ENCODE peak calls at places on chromosomes 4 and X, in four cellular contexts. One of them, this sample, is unnamed.

GRCh38 chrX:134148293-134148692 is 88.7 kb upstream of the CCDC160 start:
- DNase-seq in psoas muscle: no peak
- DNase-seq in dorsolateral prefrontal cortex: no peak
- DNase-seq in endothelial cell: no peak
- DNase-seq in this sample: no peak

GRCh38 chrX:139224953-139225665 is 305.4 kb upstream of the F9 start:
- DNase-seq in psoas muscle: no peak
- DNase-seq in dorsolateral prefrontal cortex: no peak
- DNase-seq in endothelial cell: peak; percentile 8
- DNase-seq in this sample: no peak

GRCh38 chr4:38723726-38724506 is 58.9 kb downstream of the TLR10 start:
- DNase-seq in psoas muscle: no peak
- DNase-seq in dorsolateral prefrontal cortex: no peak
- DNase-seq in endothelial cell: no peak
- DNase-seq in this sample: no peak

GRCh38 chr4:173319696-173320095 is 14.5 kb downstream of the HMGB2 start:
- DNase-seq in psoas muscle: no peak
- DNase-seq in dorsolateral prefrontal cortex: no peak
- DNase-seq in endothelial cell: no peak
- DNase-seq in this sample: no peak

GRCh38 chr4:153293675-153294057 is 50.8 kb upstream of the MND1 start:
- DNase-seq in psoas muscle: no peak
- DNase-seq in dorsolateral prefrontal cortex: no peak
- DNase-seq in endothelial cell: no peak
- DNase-seq in this sample: no peak

GRCh38 chr4:74933562-74934015 is 673 bp downstream of the PARM1 start:
- DNase-seq in psoas muscle: peak; percentile 18
- DNase-seq in dorsolateral prefrontal cortex: peak; percentile 29
- DNase-seq in endothelial cell: peak; percentile 5
- DNase-seq in this sample: no peak

GRCh38 chrX:110188701-110189558 is 129.0 kb downstream of the AMMECR1 start:
- DNase-seq in psoas muscle: no peak
- DNase-seq in dorsolateral prefrontal cortex: no peak
- DNase-seq in endothelial cell: no peak
- DNase-seq in this sample: no peak

GRCh38 chrX:152108527-152108926 is 29.9 kb downstream of the MAGEA10 start:
- DNase-seq in psoas muscle: no peak
- DNase-seq in dorsolateral prefrontal cortex: no peak
- DNase-seq in endothelial cell: no peak
- DNase-seq in this sample: no peak

GRCh38 chrX:153981771-153982533 is 9.4 kb downstream of the TMEM187 start:
- DNase-seq in psoas muscle: peak; percentile 53
- DNase-seq in dorsolateral prefrontal cortex: no peak
- DNase-seq in endothelial cell: no peak
- DNase-seq in this sample: no peak

GRCh38 chr4:122831515-122832196 is 5.0 kb downstream of the FGF2 start:
- DNase-seq in psoas muscle: no peak
- DNase-seq in dorsolateral prefrontal cortex: no peak
- DNase-seq in endothelial cell: no peak
- DNase-seq in this sample: no peak

GRCh38 chr4:58809948-58810347 is 1699.8 kb upstream of the IGFBP7 start:
- DNase-seq in psoas muscle: no peak
- DNase-seq in dorsolateral prefrontal cortex: no peak
- DNase-seq in endothelial cell: no peak
- DNase-seq in this sample: no peak

GRCh38 chrX:14899607-14900006 is 26.4 kb downstream of the MOSPD2 start:
- DNase-seq in psoas muscle: no peak
- DNase-seq in dorsolateral prefrontal cortex: no peak
- DNase-seq in endothelial cell: no peak
- DNase-seq in this sample: no peak

GRCh38 chrX:74493806-74494205 is 72.5 kb downstream of the SLC16A2 start:
- DNase-seq in psoas muscle: no peak
- DNase-seq in dorsolateral prefrontal cortex: no peak
- DNase-seq in endothelial cell: no peak
- DNase-seq in this sample: no peak

GRCh38 chr4:155854597-155855226 is 11.4 kb downstream of the ASIC5 start:
- DNase-seq in psoas muscle: no peak
- DNase-seq in dorsolateral prefrontal cortex: no peak
- DNase-seq in endothelial cell: no peak
- DNase-seq in this sample: no peak

GRCh38 chrX:49862093-49862492 is 17.2 kb upstream of the USP27X start:
- DNase-seq in psoas muscle: no peak
- DNase-seq in dorsolateral prefrontal cortex: no peak
- DNase-seq in endothelial cell: no peak
- DNase-seq in this sample: no peak

GRCh38 chr4:149531861-149532260 is 283.8 kb downstream of the IQCM start:
- DNase-seq in psoas muscle: peak; percentile 10
- DNase-seq in dorsolateral prefrontal cortex: no peak
- DNase-seq in endothelial cell: no peak
- DNase-seq in this sample: no peak

GRCh38 chrX:81414630-81415029 is 212.7 kb downstream of the SH3BGRL start:
- DNase-seq in psoas muscle: no peak
- DNase-seq in dorsolateral prefrontal cortex: no peak
- DNase-seq in endothelial cell: no peak
- DNase-seq in this sample: no peak

GRCh38 chr4:86594559-86595425 is 677 bp downstream of the PTPN13 start:
- DNase-seq in psoas muscle: peak; percentile 19
- DNase-seq in dorsolateral prefrontal cortex: peak; percentile 41
- DNase-seq in endothelial cell: peak; percentile 55
- DNase-seq in this sample: no peak

GRCh38 chr4:182806259-182807252 is 110.6 kb downstream of the DCTD start:
- DNase-seq in psoas muscle: peak; percentile 75
- DNase-seq in dorsolateral prefrontal cortex: peak; percentile 66
- DNase-seq in endothelial cell: peak; percentile 96
- DNase-seq in this sample: peak; percentile 95

GRCh38 chr4:3361406-3361805 is 68.6 kb downstream of the RGS12 start:
- DNase-seq in psoas muscle: no peak
- DNase-seq in dorsolateral prefrontal cortex: no peak
- DNase-seq in endothelial cell: no peak
- DNase-seq in this sample: no peak

GRCh38 chrX:154396948-154397887 is 959 bp upstream of the RPL10 start:
- DNase-seq in psoas muscle: peak; percentile 84
- DNase-seq in dorsolateral prefrontal cortex: peak; percentile 47
- DNase-seq in endothelial cell: peak; percentile 64
- DNase-seq in this sample: peak; percentile 48

GRCh38 chrX:70353524-70353923 is 63.6 kb downstream of the KIF4A start:
- DNase-seq in psoas muscle: no peak
- DNase-seq in dorsolateral prefrontal cortex: no peak
- DNase-seq in endothelial cell: no peak
- DNase-seq in this sample: no peak

GRCh38 chr4:158020175-158020574 is 152.7 kb downstream of the GASK1B start:
- DNase-seq in psoas muscle: no peak
- DNase-seq in dorsolateral prefrontal cortex: no peak
- DNase-seq in endothelial cell: no peak
- DNase-seq in this sample: no peak

GRCh38 chrX:44314259-44314734 is 29.2 kb downstream of the EFHC2 start:
- DNase-seq in psoas muscle: no peak
- DNase-seq in dorsolateral prefrontal cortex: no peak
- DNase-seq in endothelial cell: peak; percentile 46
- DNase-seq in this sample: no peak

GRCh38 chr4:149291463-149291862 is 524.2 kb downstream of the IQCM start:
- DNase-seq in psoas muscle: peak; percentile 9
- DNase-seq in dorsolateral prefrontal cortex: no peak
- DNase-seq in endothelial cell: no peak
- DNase-seq in this sample: no peak

GRCh38 chr4:83297548-83298260 is 13.1 kb upstream of the COQ2 start:
- DNase-seq in psoas muscle: no peak
- DNase-seq in dorsolateral prefrontal cortex: no peak
- DNase-seq in endothelial cell: no peak
- DNase-seq in this sample: no peak

GRCh38 chr4:168784786-168785461 is 225.1 kb downstream of the CBR4 start:
- DNase-seq in psoas muscle: no peak
- DNase-seq in dorsolateral prefrontal cortex: no peak
- DNase-seq in endothelial cell: no peak
- DNase-seq in this sample: no peak

GRCh38 chr4:139562067-139562684 is 6.2 kb upstream of the SETD7 start:
- DNase-seq in psoas muscle: no peak
- DNase-seq in dorsolateral prefrontal cortex: no peak
- DNase-seq in endothelial cell: no peak
- DNase-seq in this sample: no peak

GRCh38 chr4:139563515-139563914 is 7.5 kb upstream of the SETD7 start:
- DNase-seq in psoas muscle: no peak
- DNase-seq in dorsolateral prefrontal cortex: no peak
- DNase-seq in endothelial cell: no peak
- DNase-seq in this sample: no peak

GRCh38 chr4:139568206-139568969 is 12.4 kb upstream of the SETD7 start:
- DNase-seq in psoas muscle: no peak
- DNase-seq in dorsolateral prefrontal cortex: no peak
- DNase-seq in endothelial cell: no peak
- DNase-seq in this sample: no peak

GRCh38 chr4:139562839-139563238 is 6.8 kb upstream of the SETD7 start:
- DNase-seq in psoas muscle: no peak
- DNase-seq in dorsolateral prefrontal cortex: no peak
- DNase-seq in endothelial cell: no peak
- DNase-seq in this sample: no peak

DNA sequence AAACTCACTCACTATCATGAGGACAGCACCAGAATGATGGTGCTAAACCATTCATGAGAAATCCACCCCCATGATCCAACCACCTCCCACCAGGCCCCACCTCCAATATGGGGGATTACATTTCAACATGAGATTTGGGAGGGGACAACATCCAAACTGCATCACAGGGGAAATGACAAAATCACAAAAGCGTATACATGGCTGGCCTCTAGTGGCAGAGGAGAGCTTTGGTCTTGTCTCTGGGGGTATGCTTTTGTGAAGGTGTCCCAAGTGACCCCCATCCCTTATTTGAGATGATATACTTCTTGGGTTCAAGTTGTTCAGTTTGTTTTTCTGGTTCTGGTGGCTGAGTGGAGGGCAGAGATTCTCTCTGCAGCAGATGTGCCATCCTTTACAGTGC is 8.5 kb upstream of the SETD7 start:
- DNase-seq in psoas muscle: no peak
- DNase-seq in dorsolateral prefrontal cortex: no peak
- DNase-seq in endothelial cell: no peak
- DNase-seq in this sample: no peak
- TF ChIP-seq CTCF in psoas muscle: no peak
- TF ChIP-seq CTCF in dorsolateral prefrontal cortex: no peak
- TF ChIP-seq CTCF in endothelial cell: no peak
- TF ChIP-seq CTCF in this sample: no peak

GRCh38 chrX:101462892-101463291 is 22.4 kb upstream of the ARMCX4 start:
- DNase-seq in psoas muscle: no peak
- DNase-seq in dorsolateral prefrontal cortex: no peak
- DNase-seq in endothelial cell: peak; percentile 6
- DNase-seq in this sample: no peak
- TF ChIP-seq CTCF in psoas muscle: peak; percentile 23
- TF ChIP-seq CTCF in dorsolateral prefrontal cortex: no peak
- TF ChIP-seq CTCF in endothelial cell: peak; percentile 20
- TF ChIP-seq CTCF in this sample: peak; percentile 39

DNA sequence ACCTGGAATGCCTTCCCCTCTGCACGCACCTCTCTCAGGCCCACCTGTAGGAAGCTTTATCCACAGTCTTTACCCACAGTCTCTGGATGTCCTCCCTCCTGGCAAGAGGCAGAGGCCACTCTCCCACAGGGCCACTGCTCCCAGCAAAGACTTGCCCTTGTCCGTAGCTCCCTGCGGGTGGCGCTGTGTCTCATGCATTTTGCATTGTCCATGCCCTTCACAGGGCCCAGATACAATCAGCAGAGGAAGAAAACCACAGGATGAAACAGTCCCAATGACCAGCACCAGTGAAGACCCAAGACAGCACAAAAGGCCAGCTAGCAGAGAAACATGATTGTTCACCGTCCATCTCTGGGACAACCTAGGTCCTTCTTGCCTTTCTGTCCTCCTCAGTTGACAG is 2.1 kb upstream of the NSG1 start:
- DNase-seq in psoas muscle: no peak
- DNase-seq in dorsolateral prefrontal cortex: no peak
- DNase-seq in endothelial cell: peak; percentile 72
- DNase-seq in this sample: no peak
- TF ChIP-seq CTCF in psoas muscle: no peak
- TF ChIP-seq CTCF in dorsolateral prefrontal cortex: no peak
- TF ChIP-seq CTCF in endothelial cell: peak; percentile 43
- TF ChIP-seq CTCF in this sample: peak; percentile 51

GRCh38 chrX:29617725-29618124 is 597.6 kb upstream of the MAGEB2 start:
- DNase-seq in psoas muscle: no peak
- DNase-seq in dorsolateral prefrontal cortex: no peak
- DNase-seq in endothelial cell: no peak
- DNase-seq in this sample: no peak
- TF ChIP-seq CTCF in psoas muscle: no peak
- TF ChIP-seq CTCF in dorsolateral prefrontal cortex: peak; percentile 21
- TF ChIP-seq CTCF in endothelial cell: no peak
- TF ChIP-seq CTCF in this sample: peak; percentile 23

GRCh38 chr4:84483738-84484137 is 15.4 kb downstream of the NKX6-1 start:
- DNase-seq in psoas muscle: no peak
- DNase-seq in dorsolateral prefrontal cortex: no peak
- DNase-seq in endothelial cell: no peak
- DNase-seq in this sample: no peak

GRCh38 chr4:84481077-84481878 is 17.8 kb downstream of the NKX6-1 start:
- DNase-seq in psoas muscle: no peak
- DNase-seq in dorsolateral prefrontal cortex: no peak
- DNase-seq in endothelial cell: no peak
- DNase-seq in this sample: no peak

GRCh38 chr4:84481879-84482245 is 17.2 kb downstream of the NKX6-1 start:
- DNase-seq in psoas muscle: no peak
- DNase-seq in dorsolateral prefrontal cortex: no peak
- DNase-seq in endothelial cell: no peak
- DNase-seq in this sample: no peak

GRCh38 chr4:84484274-84484673 is 14.8 kb downstream of the NKX6-1 start:
- DNase-seq in psoas muscle: no peak
- DNase-seq in dorsolateral prefrontal cortex: no peak
- DNase-seq in endothelial cell: no peak
- DNase-seq in this sample: no peak

GRCh38 chr4:84482564-84483563 is 16.2 kb downstream of the NKX6-1 start:
- DNase-seq in psoas muscle: peak; percentile 31
- DNase-seq in dorsolateral prefrontal cortex: no peak
- DNase-seq in endothelial cell: peak; percentile 88
- DNase-seq in this sample: no peak
- TF ChIP-seq CTCF in psoas muscle: peak; percentile 47
- TF ChIP-seq CTCF in dorsolateral prefrontal cortex: peak; percentile 18
- TF ChIP-seq CTCF in endothelial cell: peak; percentile 86
- TF ChIP-seq CTCF in this sample: peak; percentile 54

GRCh38 chr4:116664198-116664597 is 421.2 kb downstream of the TRAM1L1 start:
- DNase-seq in psoas muscle: no peak
- DNase-seq in dorsolateral prefrontal cortex: no peak
- DNase-seq in endothelial cell: no peak
- DNase-seq in this sample: no peak
- TF ChIP-seq CTCF in psoas muscle: no peak
- TF ChIP-seq CTCF in dorsolateral prefrontal cortex: no peak
- TF ChIP-seq CTCF in endothelial cell: no peak
- TF ChIP-seq CTCF in this sample: peak; percentile 23

GRCh38 chrX:101619336-101619735 is 1.5 kb upstream of the ARMCX6 start:
- DNase-seq in psoas muscle: no peak
- DNase-seq in dorsolateral prefrontal cortex: no peak
- DNase-seq in endothelial cell: no peak
- DNase-seq in this sample: no peak

GRCh38 chrX:101617211-101618191 is at the start of gene ARMCX6:
- DNase-seq in psoas muscle: peak; percentile 71
- DNase-seq in dorsolateral prefrontal cortex: peak; percentile 82
- DNase-seq in endothelial cell: peak; percentile 57
- DNase-seq in this sample: peak; percentile 44
- TF ChIP-seq CTCF in psoas muscle: peak; percentile 34
- TF ChIP-seq CTCF in dorsolateral prefrontal cortex: peak; percentile 37
- TF ChIP-seq CTCF in endothelial cell: peak; percentile 36
- TF ChIP-seq CTCF in this sample: peak; percentile 33